ENCODE peak calls at places on chromosomes 13 and 19, in eight cellular contexts. U is brain microvascular endothelial cell; G is CD4-positive, alpha-beta T cell; O is esophagus squamous epithelium; E is testis; B is HCT116; T is foreskin fibroblast; M is thoracic aorta. S is an unnamed sample.

GRCh38 chr13:95247857-95248256 is 53.4 kb downstream of the ABCC4 start:
- DNase-seq in U (no peak), G (no peak), O (no peak), E (no peak), B (no peak), T (no peak), M (no peak), S (no peak)

GRCh38 chr13:113441661-113442060 is 11.6 kb downstream of the ADPRHL1 start:
- DNase-seq in U (no peak), G (no peak), O (no peak), E (no peak), B (no peak), T (no peak), M (no peak), S (peak)

GRCh38 chr19:12789904-12790619 is 1.2 kb upstream of the JUNB start:
- DNase-seq in U (peak), G (peak), O (peak), E (peak), B (peak), T (peak), M (peak), S (peak)

GRCh38 chr19:6464070-6464873 is at the start of gene CRB3:
- DNase-seq in U (no peak), G (peak), O (no peak), E (peak), B (peak), T (no peak), M (no peak), S (peak)

GRCh38 chr13:111963031-111963430 is 103.9 kb upstream of the SOX1 start:
- DNase-seq in U (no peak), G (no peak), O (no peak), E (no peak), B (no peak), T (no peak), M (no peak), S (no peak)

GRCh38 chr19:4914736-4915501 is 5.6 kb downstream of the UHRF1 start:
- DNase-seq in U (peak), G (peak), O (peak), E (peak), B (peak), T (peak), M (no peak), S (no peak)

GRCh38 chr19:461664-462551 is 1.1 kb upstream of the SHC2 start:
- DNase-seq in U (no peak), G (no peak), O (no peak), E (peak), B (no peak), T (peak), M (no peak), S (no peak)

GRCh38 chr13:114015608-114016295 is 41.9 kb upstream of the C13orf46 start:
- DNase-seq in U (no peak), G (no peak), O (no peak), E (no peak), B (no peak), T (peak), M (no peak), S (no peak)

GRCh38 chr19:51123381-51124186 is 1.1 kb upstream of the SIGLEC9 start:
- DNase-seq in U (no peak), G (peak), O (no peak), E (no peak), B (no peak), T (no peak), M (no peak), S (peak)

GRCh38 chr13:100517135-100517534 is 71.5 kb downstream of the GGACT start:
- DNase-seq in U (no peak), G (no peak), O (no peak), E (no peak), B (no peak), T (no peak), M (no peak), S (no peak)

GRCh38 chr13:60448907-60449510 is 52.0 kb downstream of the TDRD3 start:
- DNase-seq in U (peak), G (no peak), O (no peak), E (peak), B (peak), T (peak), M (no peak), S (no peak)

GRCh38 chr13:64723735-64724134 is 2506.4 kb downstream of the PCDH9 start:
- DNase-seq in U (peak), G (no peak), O (no peak), E (no peak), B (peak), T (peak), M (no peak), S (no peak)

GRCh38 chr13:46202188-46202795 is 9.4 kb upstream of the LRRC63 start:
- DNase-seq in U (no peak), G (no peak), O (no peak), E (no peak), B (no peak), T (no peak), M (no peak), S (no peak)

GRCh38 chr13:106503730-106504129 is 31.7 kb downstream of the EFNB2 start:
- DNase-seq in U (no peak), G (no peak), O (no peak), E (no peak), B (no peak), T (peak), M (no peak), S (no peak)

GRCh38 chr13:96473463-96474157 is 383.7 kb downstream of the HS6ST3 start:
- DNase-seq in U (no peak), G (no peak), O (no peak), E (no peak), B (no peak), T (no peak), M (no peak), S (no peak)

GRCh38 chr13:50230365-50230978 is 215.2 kb downstream of the KCNRG start:
- DNase-seq in U (no peak), G (no peak), O (no peak), E (no peak), B (no peak), T (peak), M (no peak), S (no peak)

GRCh38 chr13:48994731-48995130 is 19.0 kb downstream of the FNDC3A start:
- DNase-seq in U (no peak), G (no peak), O (no peak), E (no peak), B (no peak), T (peak), M (no peak), S (no peak)

GRCh38 chr19:40629346-40629745 is 28.2 kb downstream of the LTBP4 start:
- DNase-seq in U (no peak), G (no peak), O (no peak), E (no peak), B (no peak), T (no peak), M (no peak), S (no peak)

GRCh38 chr19:57850553-57851017 is 926 bp downstream of the ZNF587 start:
- DNase-seq in U (peak), G (no peak), O (no peak), E (no peak), B (no peak), T (peak), M (no peak), S (no peak)

GRCh38 chr13:32381539-32381938 is 46.4 kb downstream of the N4BP2L1 start:
- DNase-seq in U (peak), G (no peak), O (no peak), E (peak), B (peak), T (peak), M (no peak), S (no peak)

GRCh38 chr13:21242236-21242635 is 65.8 kb downstream of the MRPL57 start:
- DNase-seq in U (no peak), G (no peak), O (no peak), E (no peak), B (peak), T (no peak), M (no peak), S (no peak)
- TF ChIP-seq CTCF in U (no peak), G (no peak), O (no peak), E (no peak), B (peak), T (no peak), M (no peak), S (peak)

DNA sequence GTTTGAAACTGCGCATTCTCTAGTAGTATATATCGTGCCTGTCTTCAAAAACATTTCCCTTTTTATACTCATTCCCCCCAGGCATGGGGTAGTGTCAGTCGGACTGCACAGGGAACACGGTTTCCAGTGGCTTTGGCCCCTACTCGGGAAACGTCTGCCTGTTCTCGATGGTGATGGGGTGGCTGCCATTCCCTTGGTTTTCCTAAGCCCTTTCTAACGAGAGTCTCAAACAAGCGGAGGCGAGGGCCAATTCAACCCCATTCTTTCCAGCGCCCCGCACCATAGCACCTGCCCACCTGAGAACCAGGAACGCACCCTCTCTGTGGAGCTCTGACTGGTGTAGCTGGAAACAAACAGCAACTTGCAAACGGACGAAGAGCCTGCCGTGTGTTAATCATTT is 127.6 kb downstream of the STK24 start:
- DNase-seq in U (no peak), G (no peak), O (no peak), E (no peak), B (no peak), T (no peak), M (no peak), S (no peak)
- TF ChIP-seq CTCF in U (no peak), G (no peak), O (no peak), E (no peak), B (no peak), T (no peak), M (no peak), S (no peak)

DNA sequence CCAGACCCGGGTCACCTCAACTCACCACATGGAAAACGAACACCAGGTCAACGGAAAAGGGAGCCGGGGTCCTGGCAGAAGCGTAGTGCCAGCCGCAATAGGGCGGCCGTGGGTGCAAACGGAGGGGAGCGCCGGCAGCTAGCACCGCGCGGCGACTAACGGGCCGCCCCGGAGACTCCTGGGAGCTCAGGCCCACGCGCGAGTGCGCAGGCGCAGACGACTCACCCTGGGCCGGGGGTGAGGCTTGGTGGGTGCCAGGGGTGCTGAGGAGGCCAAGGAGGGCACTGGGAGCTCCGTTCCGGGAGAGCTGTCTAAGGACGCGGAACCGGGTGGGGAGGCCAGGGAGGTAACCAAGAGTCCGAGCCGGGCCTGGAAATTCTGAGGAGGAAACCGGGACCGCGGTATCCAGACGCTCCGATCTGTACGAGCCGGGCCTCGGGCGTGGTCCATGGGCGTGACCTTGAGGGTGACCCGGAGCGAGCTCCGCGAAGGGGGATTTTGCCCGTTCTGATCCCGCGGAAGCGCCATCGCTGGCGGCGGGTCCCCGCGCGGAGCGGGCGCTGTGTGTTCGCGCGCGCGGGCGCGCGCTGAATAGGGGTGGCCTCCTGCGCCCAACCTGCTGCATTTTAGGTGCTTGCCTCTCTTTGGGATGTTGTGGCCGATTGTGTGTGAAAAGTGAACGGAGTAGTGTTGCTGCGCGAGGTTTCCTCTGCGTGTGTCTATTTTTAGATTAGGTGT is at the start of gene ZNF382:
- DNase-seq in U (peak), G (peak), O (no peak), E (peak), B (no peak), T (peak), M (peak), S (peak)
- TF ChIP-seq CTCF in U (no peak), G (no peak), O (no peak), E (no peak), B (no peak), T (no peak), M (no peak), S (no peak)

DNA sequence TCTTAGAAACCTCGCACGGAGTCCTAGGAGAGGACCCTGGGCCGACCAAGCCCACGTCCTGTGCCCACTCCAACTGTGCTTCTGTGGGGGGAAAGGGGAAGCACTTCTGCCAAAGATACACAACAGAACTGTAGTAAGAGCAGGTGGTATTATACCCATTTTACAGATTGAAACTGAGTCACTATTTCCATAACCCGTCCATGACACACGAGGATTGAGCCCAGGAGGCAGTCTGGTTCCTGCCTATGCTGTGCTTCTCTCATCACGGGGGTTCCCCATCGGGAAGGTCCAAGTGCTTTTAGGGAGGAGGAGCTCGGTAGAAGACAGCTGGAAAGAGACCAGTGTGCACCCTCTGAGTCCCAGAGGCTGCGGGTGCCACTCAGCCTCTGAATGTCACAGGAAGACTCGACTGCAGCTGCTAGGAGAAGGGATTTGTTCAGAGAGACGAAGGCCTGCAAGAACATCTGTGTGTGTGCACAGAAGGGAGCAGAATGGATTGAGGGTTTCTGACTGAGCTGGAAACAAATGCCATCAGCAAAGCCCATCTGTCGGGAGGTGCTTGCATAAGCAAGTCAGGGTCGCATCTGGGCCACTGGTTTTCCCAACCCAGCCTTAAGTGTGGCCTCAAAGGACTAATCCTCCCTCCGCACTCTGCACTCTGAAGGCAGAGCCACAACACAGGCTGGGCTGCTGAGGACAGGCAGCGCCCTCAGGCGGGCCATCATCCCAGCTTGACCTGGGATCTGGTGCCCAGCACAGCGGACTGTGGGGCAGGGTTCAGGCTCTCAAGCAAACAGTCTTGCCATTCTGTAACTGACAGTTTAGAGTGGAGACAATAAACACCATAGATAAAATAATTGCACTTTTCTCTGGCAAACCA is 150.0 kb downstream of the DPF1 start:
- DNase-seq in U (no peak), G (no peak), O (no peak), E (no peak), B (no peak), T (peak), M (no peak), S (no peak)
- TF ChIP-seq CTCF in U (peak), G (no peak), O (no peak), E (no peak), B (no peak), T (peak), M (no peak), S (peak)

GRCh38 chr13:74201530-74201929 is 67.3 kb upstream of the KLF12 start:
- DNase-seq in U (no peak), G (no peak), O (no peak), E (no peak), B (no peak), T (no peak), M (no peak), S (no peak)
- TF ChIP-seq CTCF in U (no peak), G (no peak), O (no peak), E (no peak), B (no peak), T (no peak), M (no peak), S (no peak)

GRCh38 chr19:42268142-42268703 is 829 bp upstream of the CIC start:
- DNase-seq in U (peak), G (peak), O (peak), E (peak), B (peak), T (peak), M (peak), S (no peak)
- TF ChIP-seq CTCF in U (peak), G (no peak), O (peak), E (no peak), B (no peak), T (no peak), M (no peak), S (no peak)

GRCh38 chr19:10979950-10980349 is 19.1 kb downstream of the SMARCA4 start:
- DNase-seq in U (no peak), G (no peak), O (no peak), E (no peak), B (no peak), T (no peak), M (no peak), S (no peak)
- TF ChIP-seq CTCF in U (no peak), G (no peak), O (no peak), E (peak), B (no peak), T (no peak), M (peak), S (no peak)

S was measured in chondrocyte.